ENCODE peak calls at places on chromosomes 2 and 18, in ten cellular contexts. K, M, R, W, B, Y, I, A, E and Z are unnamed samples.
A peak's percentile ranks its signal among the peaks of the same experiment; 100 is the strongest.

GRCh38 chr2:216873573-216873972 is 13.7 kb upstream of the TNP1 start:
- DNase-seq in K (no peak), M (no peak), R (no peak), W (no peak), B (no peak), Y (no peak), I (no peak), A (no peak), E (no peak), Z (no peak)

GRCh38 chr2:220745682-220746081 is 826.4 kb downstream of the EPHA4 start:
- DNase-seq in K (no peak), M (no peak), R (no peak), W (no peak), B (no peak), Y (no peak), I (no peak), A (no peak), E (no peak), Z (no peak)

GRCh38 chr2:210955591-210955990 is 399.2 kb downstream of the CPS1 start:
- DNase-seq in K (no peak), M (peak; percentile 90), R (no peak), W (no peak), B (no peak), Y (no peak), I (no peak), A (no peak), E (peak; percentile 53), Z (no peak)

GRCh38 chr2:237290249-237290648 is 123.7 kb downstream of the COL6A3 start:
- DNase-seq in K (peak; percentile 83), M (peak; percentile 40), R (peak; percentile 81), W (no peak), B (peak; percentile 95), Y (no peak), I (peak; percentile 94), A (peak; percentile 78), E (peak; percentile 94), Z (peak; percentile 93)

GRCh38 chr2:208252766-208253492 is 1.9 kb downstream of the IDH1 start:
- DNase-seq in K (no peak), M (peak; percentile 1), R (no peak), W (no peak), B (no peak), Y (no peak), I (no peak), A (no peak), E (peak; percentile 6), Z (no peak)

GRCh38 chr2:63346441-63346840 is 241.8 kb downstream of the WDPCP start:
- DNase-seq in K (no peak), M (no peak), R (no peak), W (no peak), B (no peak), Y (no peak), I (no peak), A (no peak), E (no peak), Z (no peak)

GRCh38 chr18:79897940-79898625 is 53.4 kb downstream of the SLC66A2 start:
- DNase-seq in K (no peak), M (no peak), R (no peak), W (no peak), B (no peak), Y (no peak), I (no peak), A (no peak), E (no peak), Z (no peak)

GRCh38 chr2:232976176-232976575 is 36.9 kb downstream of the NGEF start:
- DNase-seq in K (no peak), M (no peak), R (no peak), W (no peak), B (peak; percentile 25), Y (no peak), I (no peak), A (no peak), E (no peak), Z (no peak)

GRCh38 chr2:232142049-232142448 is 180.5 kb downstream of the DIS3L2 start:
- DNase-seq in K (peak; percentile 17), M (peak; percentile 18), R (no peak), W (no peak), B (no peak), Y (no peak), I (no peak), A (no peak), E (peak; percentile 37), Z (no peak)

DNA sequence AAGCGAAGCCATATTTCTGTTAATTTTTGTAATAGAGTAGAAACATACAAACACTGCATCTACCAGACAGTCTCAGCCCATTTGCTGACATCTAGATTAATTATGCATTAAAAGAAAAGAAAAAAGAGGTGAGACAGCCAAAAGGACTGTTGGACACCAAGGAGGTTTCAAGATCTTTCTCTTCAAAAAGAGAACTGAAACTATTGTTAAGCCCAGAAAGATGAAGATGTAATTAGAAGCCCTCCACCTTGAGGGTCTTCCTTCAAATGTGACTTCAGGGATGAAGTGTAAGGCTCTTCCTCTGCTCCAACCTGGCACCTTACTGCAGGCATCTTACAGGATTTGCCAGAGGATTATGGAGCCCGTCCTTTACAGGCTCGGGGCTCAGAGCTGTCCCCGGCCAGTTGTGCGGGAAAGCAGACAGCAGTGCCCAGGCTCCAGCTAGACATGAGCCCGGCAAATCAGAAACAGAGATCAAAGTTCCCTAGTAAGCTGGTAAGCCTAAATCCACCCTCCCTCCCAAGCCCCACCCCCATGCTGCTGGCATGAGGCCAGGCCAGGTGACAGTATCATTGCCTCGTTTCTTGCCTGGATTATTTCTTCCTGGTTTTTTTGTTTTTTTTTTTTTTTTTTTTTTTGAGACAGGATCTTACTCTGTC is 38.9 kb downstream of the ADI1 start:
- DNase-seq in K (no peak), M (no peak), R (no peak), W (no peak), B (no peak), Y (peak; percentile 78), I (peak; percentile 42), A (no peak), E (peak; percentile 6), Z (no peak)
- H3K27ac ChIP-seq in K (no peak overlapping the region), M (no peak overlapping the region), R (no peak overlapping the region), W (no peak overlapping the region), B (no peak overlapping the region), Y (peak overlapping the region; percentile 42), I (no peak overlapping the region), A (no peak overlapping the region), E (no peak overlapping the region), Z (no peak overlapping the region)

DNA sequence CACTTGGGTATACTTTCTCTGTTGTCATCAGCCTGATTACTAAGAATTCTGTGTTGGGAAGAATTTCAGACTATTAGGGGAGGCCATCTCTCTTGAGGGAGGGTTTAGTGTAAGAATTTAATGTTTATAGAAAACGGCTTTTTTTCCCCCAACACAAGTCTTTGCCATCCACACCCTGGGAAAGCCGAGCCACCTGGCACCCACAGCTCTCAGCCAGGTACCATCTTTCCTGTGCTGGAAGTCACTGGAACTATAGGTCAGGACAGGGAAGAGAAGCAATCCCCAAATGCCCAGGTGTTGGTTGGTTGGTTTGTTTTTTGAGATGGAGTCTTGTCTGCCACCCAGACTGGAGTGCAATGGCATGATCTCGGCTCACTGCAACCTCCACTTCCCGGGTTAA is 155.1 kb downstream of the SMAD7 start:
- DNase-seq in K (no peak), M (no peak), R (no peak), W (no peak), B (peak; percentile 46), Y (no peak), I (no peak), A (peak; percentile 4), E (no peak), Z (peak; percentile 16)
- H3K4me1 ChIP-seq in K (peaks cover 18% of the 10 kb centered on the region), M (peaks cover 2% of the 10 kb centered on the region), R (peaks cover 51% of the 10 kb centered on the region), W (no peaks in the 10 kb centered on the region), B (peaks cover 24% of the 10 kb centered on the region), Y (no peaks in the 10 kb centered on the region), I (peaks cover 25% of the 10 kb centered on the region), A (peaks cover 10% of the 10 kb centered on the region), E (peaks cover under 1% of the 10 kb centered on the region), Z (no peaks in the 10 kb centered on the region)

DNA sequence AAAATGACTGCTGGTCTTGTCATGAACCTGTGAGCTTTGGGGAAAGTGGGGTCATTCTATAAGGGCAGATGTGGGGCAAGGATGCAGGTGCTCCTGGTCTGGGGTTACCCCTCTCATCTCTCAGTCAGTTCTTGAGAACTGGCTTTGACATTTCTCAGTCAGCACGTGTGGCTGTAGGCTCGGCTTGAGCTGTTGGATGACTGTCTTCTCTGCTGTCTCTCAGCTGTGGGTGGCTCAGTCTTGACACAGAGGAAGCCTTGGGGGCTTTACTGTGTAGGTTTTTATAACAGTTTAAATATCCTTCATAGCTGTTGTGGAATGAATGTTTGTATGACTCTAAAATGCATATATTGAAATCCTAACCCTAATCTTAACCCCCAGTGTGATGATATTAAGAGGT is 296.4 kb upstream of the CELF4 start:
- DNase-seq in K (no peak), M (no peak), R (no peak), W (no peak), B (no peak), Y (no peak), I (no peak), A (no peak), E (no peak), Z (no peak)
- H3K27ac ChIP-seq in K (no peak overlapping the region), M (no peak overlapping the region), R (no peak overlapping the region), W (no peak overlapping the region), B (no peak overlapping the region), Y (no peak overlapping the region), I (no peak overlapping the region), A (no peak overlapping the region), E (no peak overlapping the region), Z (no peak overlapping the region)

GRCh38 chr2:181313845-181314244 is 143.3 kb upstream of the ITGA4 start:
- DNase-seq in K (no peak), M (no peak), R (no peak), W (no peak), B (no peak), Y (no peak), I (no peak), A (no peak), E (no peak), Z (no peak)

GRCh38 chr2:181312515-181312927 is 144.7 kb upstream of the ITGA4 start:
- DNase-seq in K (no peak), M (no peak), R (no peak), W (no peak), B (no peak), Y (no peak), I (no peak), A (no peak), E (no peak), Z (no peak)

GRCh38 chr2:181309576-181309975 is 147.6 kb upstream of the ITGA4 start:
- DNase-seq in K (no peak), M (no peak), R (no peak), W (no peak), B (no peak), Y (no peak), I (no peak), A (no peak), E (no peak), Z (no peak)

GRCh38 chr2:181310967-181311366 is 146.2 kb upstream of the ITGA4 start:
- DNase-seq in K (no peak), M (no peak), R (no peak), W (no peak), B (no peak), Y (no peak), I (no peak), A (no peak), E (no peak), Z (no peak)

GRCh38 chr2:181311841-181312240 is 145.3 kb upstream of the ITGA4 start:
- DNase-seq in K (no peak), M (no peak), R (no peak), W (no peak), B (no peak), Y (no peak), I (no peak), A (no peak), E (no peak), Z (no peak)
- H3K4me1 ChIP-seq in K (peaks cover 66% of the 10 kb centered on the region), M (no peaks in the 10 kb centered on the region), R (no peaks in the 10 kb centered on the region), W (no peaks in the 10 kb centered on the region), B (no peaks in the 10 kb centered on the region), Y (no peaks in the 10 kb centered on the region), I (no peaks in the 10 kb centered on the region), A (peaks cover 37% of the 10 kb centered on the region), E (peaks cover 2% of the 10 kb centered on the region), Z (no peaks in the 10 kb centered on the region)